ENCODE peak calls at places on chromosomes 5 and 9, in seven cellular contexts. U, B, I, N, P, G and K are unnamed samples.

GRCh38 chr5:161966544-161966943 is 101.0 kb upstream of the GABRG2 start:
- DNase-seq in U (peak; percentile 18), B (no peak), I (no peak), N (no peak), P (no peak), G (no peak), K (no peak)

GRCh38 chr9:95757026-95757425 is 118.5 kb upstream of the ERCC6L2 start:
- DNase-seq in U (peak; percentile 48), B (no peak), I (peak; percentile 31), N (no peak), P (no peak), G (peak; percentile 85), K (no peak)

GRCh38 chr9:98805506-98806272 is 1.8 kb upstream of the GALNT12 start:
- DNase-seq in U (no peak), B (no peak), I (peak; percentile 58), N (no peak), P (no peak), G (peak; percentile 75), K (no peak)

GRCh38 chr9:35700942-35701341 is 11.2 kb upstream of the TPM2 start:
- DNase-seq in U (no peak), B (no peak), I (no peak), N (no peak), P (no peak), G (no peak), K (no peak)

GRCh38 chr9:133540336-133541025 is 6.0 kb downstream of the ADAMTSL2 start:
- DNase-seq in U (no peak), B (no peak), I (no peak), N (no peak), P (no peak), G (no peak), K (no peak)

GRCh38 chr5:172044631-172045314 is 38.3 kb upstream of the FBXW11 start:
- DNase-seq in U (peak; percentile 63), B (no peak), I (no peak), N (no peak), P (no peak), G (no peak), K (peak; percentile 13)

GRCh38 chr5:115423541-115423940 is 121.0 kb downstream of the FEM1C start:
- DNase-seq in U (peak; percentile 86), B (peak; percentile 89), I (no peak), N (no peak), P (peak; percentile 79), G (no peak), K (no peak)

GRCh38 chr5:171162602-171163001 is 146.4 kb upstream of the TLX3 start:
- DNase-seq in U (peak; percentile 82), B (no peak), I (peak; percentile 24), N (no peak), P (no peak), G (peak; percentile 32), K (peak; percentile 54)

GRCh38 chr9:24793711-24794110 is 248.0 kb upstream of the IZUMO3 start:
- DNase-seq in U (no peak), B (no peak), I (no peak), N (no peak), P (no peak), G (no peak), K (no peak)

GRCh38 chr5:138901716-138902115 is 26.6 kb upstream of the LRRTM2 start:
- DNase-seq in U (no peak), B (no peak), I (peak; percentile 55), N (no peak), P (no peak), G (peak; percentile 17), K (no peak)

GRCh38 chr5:66985394-66985793 is 211.2 kb downstream of the CD180 start:
- DNase-seq in U (no peak), B (no peak), I (no peak), N (no peak), P (no peak), G (no peak), K (no peak)

DNA sequence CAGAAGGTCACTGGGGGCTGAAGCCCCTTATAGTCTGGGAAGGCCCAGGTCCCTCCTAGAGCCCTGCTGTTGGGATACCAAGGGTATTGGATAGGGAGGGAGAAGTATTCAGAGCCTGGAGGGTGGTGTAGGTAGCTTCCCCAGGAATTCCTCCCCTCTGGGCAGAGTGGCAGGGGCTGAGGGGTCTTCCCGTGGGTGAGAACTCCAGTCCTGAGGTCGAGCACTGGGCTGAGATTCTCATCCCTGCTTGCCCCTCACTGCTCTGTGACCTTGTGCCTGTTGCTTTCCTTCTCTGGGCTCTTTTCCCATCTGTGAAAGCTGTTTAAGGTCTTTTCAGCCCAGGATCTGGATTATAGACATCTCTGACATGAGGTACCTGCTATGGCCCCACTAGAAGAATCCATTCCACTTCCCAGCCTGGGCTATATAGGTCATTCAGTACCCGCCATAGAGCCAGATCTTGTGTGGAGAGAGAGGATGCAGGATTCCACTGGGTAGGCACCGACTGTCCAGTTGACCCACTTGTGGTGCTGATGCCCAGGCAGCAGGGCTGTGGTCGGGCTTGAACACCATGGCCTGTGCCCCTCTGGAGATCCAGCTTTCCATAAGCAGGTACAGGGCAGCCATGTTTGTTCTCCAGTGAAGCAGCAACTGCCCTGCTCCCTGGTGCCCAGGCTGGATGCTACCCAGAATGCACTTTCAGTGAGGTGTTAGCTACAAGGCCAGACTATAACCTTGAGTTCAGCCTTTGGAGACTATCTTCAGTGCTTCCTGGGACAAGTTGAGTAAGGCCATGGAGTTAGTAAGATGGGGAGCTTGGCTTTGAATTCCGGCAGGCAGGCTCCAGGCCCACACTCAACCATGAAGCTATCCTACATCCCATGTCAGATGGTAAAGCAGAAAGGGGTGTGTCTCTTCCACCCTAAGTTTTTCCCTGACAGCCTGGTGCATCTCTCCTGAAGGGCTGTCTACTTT is 60.1 kb downstream of the AMBP start:
- DNase-seq in U (no peak), B (no peak), I (no peak), N (no peak), P (no peak), G (no peak), K (no peak)
- H3K9me3 ChIP-seq in U (peaks cover 12% of the 10 kb centered on the region), B (no peaks in the 10 kb centered on the region), I (peaks cover 37% of the 10 kb centered on the region), N (no peaks in the 10 kb centered on the region), P (peaks cover 12% of the 10 kb centered on the region), G (no peaks in the 10 kb centered on the region), K (no peaks in the 10 kb centered on the region)

GRCh38 chr5:158623971-158624370 is 475.7 kb downstream of the EBF1 start:
- DNase-seq in U (peak; percentile 77), B (no peak), I (no peak), N (no peak), P (no peak), G (no peak), K (no peak)
- H3K9me3 ChIP-seq in U (no peaks in the 10 kb centered on the region), B (no peaks in the 10 kb centered on the region), I (no peaks in the 10 kb centered on the region), N (no peaks in the 10 kb centered on the region), P (no peaks in the 10 kb centered on the region), G (no peaks in the 10 kb centered on the region), K (no peaks in the 10 kb centered on the region)

GRCh38 chr9:21890696-21891095 is 88.3 kb downstream of the MTAP start:
- DNase-seq in U (no peak), B (no peak), I (no peak), N (no peak), P (no peak), G (peak; percentile 70), K (no peak)
- H3K9me3 ChIP-seq in U (no peaks in the 10 kb centered on the region), B (no peaks in the 10 kb centered on the region), I (peaks cover 69% of the 10 kb centered on the region), N (peaks cover 19% of the 10 kb centered on the region), P (peaks cover 5% of the 10 kb centered on the region), G (no peaks in the 10 kb centered on the region), K (peaks cover 1% of the 10 kb centered on the region)

GRCh38 chr9:2780326-2780725 is 63.0 kb downstream of the KCNV2 start:
- DNase-seq in U (no peak), B (no peak), I (no peak), N (no peak), P (no peak), G (no peak), K (no peak)

GRCh38 chr9:2781336-2781735 is 62.6 kb downstream of the PUM3 start:
- DNase-seq in U (no peak), B (no peak), I (no peak), N (no peak), P (no peak), G (peak; percentile 14), K (no peak)

GRCh38 chr9:2780846-2781245 is 63.0 kb downstream of the PUM3 start:
- DNase-seq in U (no peak), B (no peak), I (no peak), N (no peak), P (no peak), G (peak; percentile 45), K (no peak)

GRCh38 chr9:2777454-2777853 is 60.1 kb downstream of the KCNV2 start:
- DNase-seq in U (no peak), B (no peak), I (no peak), N (no peak), P (no peak), G (no peak), K (no peak)

DNA sequence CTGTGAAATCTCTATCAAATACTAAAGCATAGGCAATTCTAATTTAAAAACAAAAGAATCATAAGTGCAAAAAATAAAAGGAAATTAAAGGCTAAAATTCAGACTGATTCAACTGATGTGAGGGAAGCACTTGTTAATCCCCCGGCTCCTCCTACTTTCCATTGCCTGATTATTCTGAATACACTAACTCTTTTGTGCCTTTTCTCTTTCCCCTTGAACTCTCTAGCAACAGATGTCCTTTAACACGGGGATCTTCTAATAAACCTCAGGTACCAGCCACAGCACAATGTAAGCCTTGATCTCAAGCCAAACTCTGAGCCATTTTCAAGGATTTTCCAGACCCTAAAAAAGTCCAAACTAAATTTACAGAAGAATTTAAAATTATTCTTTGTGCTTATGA is 61.5 kb downstream of the KCNV2 start:
- DNase-seq in U (peak; percentile 64), B (no peak), I (no peak), N (no peak), P (no peak), G (no peak), K (no peak)
- H3K9me3 ChIP-seq in U (peaks cover 9% of the 10 kb centered on the region), B (no peaks in the 10 kb centered on the region), I (peaks cover 43% of the 10 kb centered on the region), N (peaks cover 12% of the 10 kb centered on the region), P (peaks cover 18% of the 10 kb centered on the region), G (no peaks in the 10 kb centered on the region), K (no peaks in the 10 kb centered on the region)

GRCh38 chr5:26229848-26230247 is 808.5 kb downstream of the CDH9 start:
- DNase-seq in U (no peak), B (no peak), I (no peak), N (no peak), P (no peak), G (no peak), K (no peak)
- H3K9me3 ChIP-seq in U (no peaks in the 10 kb centered on the region), B (no peaks in the 10 kb centered on the region), I (no peaks in the 10 kb centered on the region), N (no peaks in the 10 kb centered on the region), P (no peaks in the 10 kb centered on the region), G (no peaks in the 10 kb centered on the region), K (no peaks in the 10 kb centered on the region)

GRCh38 chr5:45800331-45800730 is 104.2 kb upstream of the HCN1 start:
- DNase-seq in U (no peak), B (no peak), I (no peak), N (no peak), P (no peak), G (no peak), K (no peak)
- H3K9me3 ChIP-seq in U (no peaks in the 10 kb centered on the region), B (peaks cover 12% of the 10 kb centered on the region), I (peaks cover 19% of the 10 kb centered on the region), N (peaks cover 9% of the 10 kb centered on the region), P (peaks cover 11% of the 10 kb centered on the region), G (no peaks in the 10 kb centered on the region), K (no peaks in the 10 kb centered on the region)

DNA sequence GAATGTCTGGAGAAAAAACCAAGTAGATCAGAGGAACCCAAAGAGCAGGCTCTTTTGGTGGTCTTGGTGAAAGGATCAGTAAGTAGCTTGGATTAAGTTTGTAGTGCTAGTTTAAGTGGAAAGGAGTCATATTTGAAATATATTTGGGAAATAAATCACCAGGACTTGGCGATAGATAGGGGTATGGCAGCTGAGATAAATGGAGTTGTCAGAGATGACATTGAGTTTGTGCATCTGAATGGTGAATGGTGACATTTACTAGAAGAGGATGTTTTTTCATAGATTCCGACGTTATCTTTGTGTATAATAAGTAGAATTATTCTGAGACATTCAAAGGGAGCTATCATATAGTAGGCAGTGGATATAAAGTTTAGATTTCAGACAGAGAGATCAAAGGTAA is 143.6 kb upstream of the RASGRF2 start:
- DNase-seq in U (no peak), B (no peak), I (no peak), N (no peak), P (no peak), G (no peak), K (no peak)
- H3K9me3 ChIP-seq in U (peaks cover 3% of the 10 kb centered on the region), B (peaks cover 1% of the 10 kb centered on the region), I (no peaks in the 10 kb centered on the region), N (no peaks in the 10 kb centered on the region), P (no peaks in the 10 kb centered on the region), G (no peaks in the 10 kb centered on the region), K (no peaks in the 10 kb centered on the region)